ENCODE peak calls at places on chromosomes 3 and 15, in nine cellular contexts. Y is aorta, N is body of pancreas, A is gastrocnemius medialis, T is IMR-90, F is cardiac muscle cell, R is psoas muscle, J is A549, G is colonic mucosa. C is an unnamed sample.

GRCh38 chr3:115790759-115791158 is 167.4 kb downstream of the GAP43 start:
- DNase-seq in T (peak; percentile 99), Y (peak; percentile 44), A (no peak), R (no peak), N (no peak), G (no peak), F (peak; percentile 90), J (peak; percentile 94), C (no peak)

GRCh38 chr3:35709691-35710090 is 70.4 kb downstream of the ARPP21 start:
- DNase-seq in G (no peak), A (no peak), Y (no peak), T (no peak), N (no peak), F (no peak), R (no peak), J (no peak), C (no peak)

GRCh38 chr3:52246728-52247454 is 1.3 kb downstream of the PPM1M start:
- DNase-seq in G (no peak), R (no peak), A (no peak), F (no peak), Y (no peak), J (no peak), N (no peak), T (no peak), C (no peak)

GRCh38 chr3:133931084-133931483 is 35.4 kb upstream of the RAB6B start:
- DNase-seq in J (no peak), A (no peak), T (no peak), R (no peak), G (no peak), N (no peak), F (no peak), Y (no peak), C (peak; percentile 48)

GRCh38 chr15:46297766-46298165 is 662.9 kb downstream of the SQOR start:
- DNase-seq in G (no peak), F (no peak), R (no peak), A (no peak), N (no peak), T (no peak), J (no peak), Y (no peak), C (no peak)

GRCh38 chr15:52417957-52418356 is 110.7 kb downstream of the MYO5A start:
- DNase-seq in T (no peak), J (no peak), G (no peak), A (no peak), R (no peak), F (no peak), N (no peak), Y (no peak), C (no peak)

GRCh38 chr15:25407950-25408349 is 30.9 kb downstream of the UBE3A start:
- DNase-seq in N (no peak), F (no peak), T (no peak), A (no peak), J (no peak), G (no peak), Y (no peak), R (no peak), C (no peak)

GRCh38 chr3:144390786-144391185 is 419.2 kb downstream of the DIPK2A start:
- DNase-seq in Y (no peak), J (no peak), F (no peak), A (no peak), G (no peak), R (no peak), N (no peak), T (no peak), C (no peak)

GRCh38 chr3:42739401-42740158 is 33.5 kb downstream of the CCDC13 start:
- DNase-seq in F (no peak), T (no peak), J (no peak), R (peak; percentile 98), A (peak; percentile 100), N (no peak), G (peak; percentile 19), Y (peak; percentile 62), C (peak; percentile 91)

GRCh38 chr15:100638177-100638730 is 35.9 kb downstream of the ASB7 start:
- DNase-seq in F (no peak), Y (no peak), T (no peak), A (no peak), R (no peak), N (no peak), J (no peak), G (no peak), C (no peak)

GRCh38 chr3:23811117-23811487 is 5.3 kb downstream of the UBE2E1 start:
- DNase-seq in N (peak; percentile 16), R (no peak), F (no peak), Y (no peak), A (no peak), J (no peak), T (no peak), G (peak; percentile 44), C (no peak)

GRCh38 chr3:36434682-36435426 is 54.5 kb downstream of the STAC start:
- DNase-seq in R (no peak), N (no peak), G (no peak), F (peak; percentile 57), A (no peak), Y (no peak), T (no peak), J (no peak), C (no peak)

GRCh38 chr3:33636125-33636855 is 81.8 kb downstream of the CLASP2 start:
- DNase-seq in A (no peak), J (peak; percentile 19), R (no peak), F (peak; percentile 80), Y (no peak), N (no peak), G (no peak), T (peak; percentile 78), C (no peak)

GRCh38 chr3:36904641-36905040 is 40.2 kb downstream of the TRANK1 start:
- DNase-seq in A (no peak), G (no peak), J (no peak), T (peak; percentile 36), N (no peak), Y (peak; percentile 54), F (peak; percentile 44), R (no peak), C (no peak)

GRCh38 chr3:16378415-16378814 is 113.4 kb downstream of the OXNAD1 start:
- DNase-seq in G (no peak), R (no peak), J (no peak), F (no peak), A (no peak), Y (no peak), T (peak; percentile 48), N (no peak), C (no peak)

GRCh38 chr3:16377847-16378302 is 112.9 kb downstream of the OXNAD1 start:
- DNase-seq in J (no peak), F (no peak), N (no peak), R (no peak), A (no peak), G (no peak), T (no peak), Y (no peak), C (no peak)

GRCh38 chr3:16374047-16375019 is 109.3 kb downstream of the OXNAD1 start:
- DNase-seq in G (no peak), T (no peak), F (no peak), R (no peak), Y (no peak), A (no peak), J (no peak), N (no peak), C (no peak)

GRCh38 chr3:16377196-16377595 is 112.2 kb downstream of the OXNAD1 start:
- DNase-seq in J (no peak), A (no peak), R (no peak), T (no peak), F (no peak), Y (no peak), N (no peak), G (no peak), C (no peak)

DNA sequence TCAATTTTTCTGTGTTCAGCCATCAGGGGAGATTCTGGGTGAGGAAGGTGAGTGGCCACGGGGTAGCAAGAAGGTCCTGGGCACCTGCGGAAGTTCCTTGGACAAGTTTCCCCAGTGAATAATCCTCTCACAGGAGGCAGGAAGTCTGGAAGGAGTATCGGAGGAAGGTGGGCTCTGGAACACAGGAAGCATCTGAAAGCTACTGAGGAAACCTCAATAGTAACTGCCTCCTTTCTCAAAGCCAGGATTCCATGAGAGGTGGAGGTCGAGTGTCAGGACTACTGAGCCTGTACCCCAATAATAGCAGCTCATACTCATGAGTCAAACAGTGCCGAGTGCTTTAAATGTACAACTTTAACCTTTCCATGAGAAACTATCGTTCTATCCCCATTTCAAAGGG is 110.9 kb downstream of the OXNAD1 start:
- DNase-seq in A (no peak), G (no peak), F (no peak), N (no peak), J (no peak), Y (no peak), R (no peak), T (no peak), C (no peak)
- H3K9me3 ChIP-seq in A (no peaks in the 10 kb centered on the region), G (no peaks in the 10 kb centered on the region), F (no peaks in the 10 kb centered on the region), N (no peaks in the 10 kb centered on the region), J (peaks cover 9% of the 10 kb centered on the region), Y (no peaks in the 10 kb centered on the region), R (no peaks in the 10 kb centered on the region), T (peaks cover 6% of the 10 kb centered on the region), C (no peaks in the 10 kb centered on the region)

GRCh38 chr3:16508242-16508575 is 5.3 kb downstream of the RFTN1 start:
- DNase-seq in A (no peak), R (no peak), T (no peak), N (no peak), F (no peak), G (no peak), J (no peak), Y (no peak), C (no peak)
- H3K4me3 ChIP-seq in A (no peak overlapping the region), R (no peak overlapping the region), T (no peak overlapping the region), N (no peak overlapping the region), F (no peak overlapping the region), G (no peak overlapping the region), J (no peak overlapping the region), Y (no peak overlapping the region), C (no peak overlapping the region)

GRCh38 chr15:37083610-37084009 is 16.7 kb downstream of the MEIS2 start:
- DNase-seq in N (no peak), J (no peak), R (no peak), F (no peak), Y (no peak), G (no peak), T (no peak), A (no peak), C (no peak)

GRCh38 chr15:37079726-37080125 is 20.6 kb downstream of the MEIS2 start:
- DNase-seq in A (no peak), F (peak; percentile 91), G (no peak), J (no peak), T (peak; percentile 84), Y (peak; percentile 46), N (no peak), R (no peak), C (no peak)

GRCh38 chr15:37078566-37078965 is 21.8 kb downstream of the MEIS2 start:
- DNase-seq in N (no peak), T (no peak), Y (no peak), A (no peak), G (no peak), R (no peak), J (no peak), F (no peak), C (no peak)

GRCh38 chr15:37084602-37085001 is 15.7 kb downstream of the MEIS2 start:
- DNase-seq in T (no peak), G (no peak), Y (no peak), A (no peak), R (no peak), F (peak; percentile 75), N (no peak), J (no peak), C (no peak)

GRCh38 chr15:37081985-37082384 is 18.4 kb downstream of the MEIS2 start:
- DNase-seq in N (no peak), J (no peak), A (no peak), T (no peak), R (no peak), F (peak; percentile 80), Y (no peak), G (no peak), C (no peak)
- H3K27ac ChIP-seq in N (peak overlapping the region; percentile 65), J (no peak overlapping the region), A (no peak overlapping the region), T (no peak overlapping the region), R (no peak overlapping the region), F (peak overlapping the region; percentile 65), Y (no peak overlapping the region), G (no peak overlapping the region), C (no peak overlapping the region)

GRCh38 chr15:65038428-65038827 is 6.8 kb upstream of the SLC51B start:
- DNase-seq in G (peak; percentile 11), R (no peak), A (no peak), Y (no peak), F (no peak), J (no peak), N (no peak), T (no peak), C (no peak)
- H3K9me3 ChIP-seq in G (no peaks in the 10 kb centered on the region), R (no peaks in the 10 kb centered on the region), A (no peaks in the 10 kb centered on the region), Y (no peaks in the 10 kb centered on the region), F (no peaks in the 10 kb centered on the region), J (no peaks in the 10 kb centered on the region), N (no peaks in the 10 kb centered on the region), T (no peaks in the 10 kb centered on the region), C (no peaks in the 10 kb centered on the region)

C was measured in right atrium auricular region.